ENCODE peak calls at places on chromosomes 16 and 17, in four cellular contexts. Y is nephron progenitor cell, S is PC-9, Z is fibroblast of lung. J is an unnamed sample.

GRCh38 chr17:54785643-54786258 is 114.9 kb upstream of the TOM1L1 start:
- DNase-seq in S (no peak), Z (no peak), Y (no peak), J (no peak)

GRCh38 chr16:15907863-15908478 is 19.6 kb upstream of the CEP20 start:
- DNase-seq in Z (peak), Y (no peak), S (peak), J (no peak)

GRCh38 chr17:40312131-40312731 is 3.3 kb downstream of the RARA start:
- DNase-seq in Z (no peak), Y (no peak), S (peak), J (no peak)

GRCh38 chr16:74321356-74321755 is 24.7 kb downstream of the PSMD7 start:
- DNase-seq in Y (no peak), Z (no peak), S (no peak), J (no peak)

GRCh38 chr17:43468746-43469544 is 14.8 kb upstream of the DHX8 start:
- DNase-seq in Y (no peak), Z (peak), S (peak), J (no peak)

GRCh38 chr17:50582741-50583140 is 22.2 kb downstream of the CACNA1G start:
- DNase-seq in S (no peak), Y (no peak), Z (no peak), J (no peak)

GRCh38 chr16:88634141-88634993 is 4.0 kb upstream of the IL17C start:
- DNase-seq in Y (peak), S (no peak), Z (peak), J (peak)

GRCh38 chr16:21159281-21159951 is 942 bp downstream of the LDAF1 start:
- DNase-seq in S (peak), Z (no peak), Y (peak), J (peak)

GRCh38 chr16:29899516-29900101 is at the start of gene SEZ6L2:
- DNase-seq in S (peak), Y (peak), Z (peak), J (no peak)

GRCh38 chr16:81366316-81366932 is 51.7 kb downstream of the GAN start:
- DNase-seq in Z (peak), Y (peak), S (no peak), J (no peak)

GRCh38 chr16:4266372-4266771 is 6.5 kb downstream of the TFAP4 start:
- DNase-seq in Z (no peak), Y (no peak), S (no peak), J (no peak)

GRCh38 chr17:71959129-71959528 is 161.7 kb upstream of the SOX9 start:
- DNase-seq in Y (no peak), S (no peak), Z (no peak), J (no peak)
- TF ChIP-seq CTCF in Y (peak), S (peak), Z (peak), J (no peak)

GRCh38 chr17:62595484-62595883 is 32.0 kb upstream of the MRC2 start:
- DNase-seq in Y (no peak), S (no peak), Z (no peak), J (no peak)

GRCh38 chr17:62596662-62597061 is 30.8 kb upstream of the MRC2 start:
- DNase-seq in S (no peak), Z (no peak), Y (no peak), J (no peak)

GRCh38 chr17:62597150-62597549 is 30.3 kb upstream of the MRC2 start:
- DNase-seq in S (no peak), Z (no peak), Y (no peak), J (no peak)

GRCh38 chr17:62591323-62591722 is 36.1 kb upstream of the MRC2 start:
- DNase-seq in Y (no peak), S (no peak), Z (no peak), J (no peak)

DNA sequence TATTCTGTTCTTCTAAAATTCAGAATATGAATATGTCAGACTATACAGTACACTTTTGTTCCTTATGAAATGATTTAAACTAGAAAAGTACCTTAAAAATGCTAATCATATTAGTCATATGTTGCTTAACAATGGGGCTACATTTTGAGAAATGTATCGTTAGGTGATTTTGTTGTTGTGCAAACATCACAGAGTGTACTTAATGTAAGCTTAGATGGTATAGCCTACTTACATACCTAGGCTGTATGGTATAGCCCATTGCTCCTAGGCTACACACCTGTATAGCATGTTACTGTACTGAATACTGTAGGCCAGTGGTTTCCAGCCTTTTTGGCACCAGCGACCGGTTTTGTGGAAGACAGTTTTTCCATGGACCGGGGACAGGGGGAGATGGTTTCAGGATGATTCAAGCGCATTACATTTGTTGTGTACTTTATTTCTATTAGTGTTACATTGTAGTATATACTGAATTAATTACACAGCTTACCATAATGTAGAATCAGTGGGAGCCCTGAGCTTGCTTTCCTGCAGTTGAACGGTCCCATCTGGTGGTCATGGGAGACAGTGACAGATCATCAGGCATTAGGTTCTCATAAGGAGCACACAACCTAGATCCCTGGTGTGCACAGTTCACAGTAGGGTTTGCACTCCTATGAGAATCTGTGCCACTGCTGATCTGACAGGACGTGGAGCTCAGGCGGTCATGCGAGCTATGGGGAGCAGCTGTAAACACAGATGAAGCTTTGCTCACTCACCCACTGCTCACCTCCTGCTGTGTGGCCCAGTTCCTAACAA is 35.0 kb upstream of the MRC2 start:
- DNase-seq in Y (no peak), Z (peak), S (peak), J (no peak)
- TF ChIP-seq CTCF in Y (no peak), Z (no peak), S (no peak), J (no peak)

GRCh38 chr16:58734459-58734787 is 307 bp upstream of the GOT2 start:
- DNase-seq in S (no peak), Z (no peak), Y (no peak), J (no peak)
- TF ChIP-seq CTCF in S (peak), Z (no peak), Y (no peak), J (no peak)

GRCh38 chr17:75003070-75003956 is 9.2 kb upstream of the MRPL58 start:
- DNase-seq in S (no peak), Z (no peak), Y (no peak), J (no peak)
- TF ChIP-seq CTCF in S (no peak), Z (no peak), Y (no peak), J (no peak)

DNA sequence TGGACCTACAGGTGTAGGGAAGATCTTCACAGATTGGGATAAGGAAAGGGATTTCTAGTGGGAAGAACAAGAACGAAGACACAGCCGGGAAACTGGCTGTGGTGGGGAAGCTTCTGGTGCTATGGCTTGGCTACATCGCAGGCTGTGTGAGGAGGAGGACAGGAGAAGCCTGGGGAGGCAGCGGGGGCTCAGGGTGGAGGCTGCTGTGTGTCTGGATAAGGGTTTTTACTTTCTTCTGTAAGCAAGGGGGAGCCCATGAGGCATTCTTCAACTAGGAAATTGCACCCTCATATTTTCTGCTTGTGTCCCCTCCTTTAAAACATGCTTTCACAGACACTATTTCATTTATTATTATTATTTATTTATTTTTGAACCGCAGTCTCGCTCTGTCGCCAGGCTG is 2.9 kb upstream of the RHBDF2 start:
- DNase-seq in Z (no peak), S (no peak), Y (no peak), J (no peak)
- TF ChIP-seq CTCF in Z (no peak), S (no peak), Y (no peak), J (no peak)

GRCh38 chr17:32609085-32609484 is 122.3 kb downstream of the CDK5R1 start:
- DNase-seq in Z (peak), S (peak), Y (no peak), J (peak)
- TF ChIP-seq CTCF in Z (no peak), S (peak), Y (no peak), J (peak)

GRCh38 chr17:74045608-74046007 is 157.9 kb upstream of the RPL38 start:
- DNase-seq in Y (peak), S (peak), Z (no peak), J (no peak)
- TF ChIP-seq CTCF in Y (no peak), S (no peak), Z (no peak), J (no peak)

J was measured in natural killer cell.